ENCODE peak calls at places on chromosome 7, in nine cellular contexts. One of them, this sample, is unnamed.
A peak's percentile ranks its signal among the peaks of the same experiment; 100 is the strongest.

GRCh38 chr7:86951895-86952294 is 107.6 kb downstream of the ELAPOR2 start:
- DNase-seq in effector memory CD4-positive, alpha-beta T cell: no peak
- DNase-seq in cardiac muscle cell: no peak
- DNase-seq in natural killer cell: no peak
- DNase-seq in SW 1271: no peak
- DNase-seq in NCI-H345: no peak
- DNase-seq in adrenal gland: no peak
- DNase-seq in spleen: no peak
- DNase-seq in EH: no peak
- DNase-seq in this sample: no peak

GRCh38 chr7:101243786-101244384 is 996 bp downstream of the FIS1 start:
- DNase-seq in effector memory CD4-positive, alpha-beta T cell: no peak
- DNase-seq in cardiac muscle cell: no peak
- DNase-seq in natural killer cell: no peak
- DNase-seq in SW 1271: no peak
- DNase-seq in NCI-H345: no peak
- DNase-seq in adrenal gland: peak; percentile 76
- DNase-seq in spleen: no peak
- DNase-seq in EH: peak; percentile 47
- DNase-seq in this sample: no peak

GRCh38 chr7:19262794-19263193 is 117.6 kb upstream of the FERD3L start:
- DNase-seq in effector memory CD4-positive, alpha-beta T cell: no peak
- DNase-seq in cardiac muscle cell: no peak
- DNase-seq in natural killer cell: no peak
- DNase-seq in SW 1271: no peak
- DNase-seq in NCI-H345: no peak
- DNase-seq in adrenal gland: no peak
- DNase-seq in spleen: no peak
- DNase-seq in EH: no peak
- DNase-seq in this sample: no peak

GRCh38 chr7:47721670-47722069 is 139.8 kb upstream of the TNS3 start:
- DNase-seq in effector memory CD4-positive, alpha-beta T cell: no peak
- DNase-seq in cardiac muscle cell: no peak
- DNase-seq in natural killer cell: no peak
- DNase-seq in SW 1271: no peak
- DNase-seq in NCI-H345: no peak
- DNase-seq in adrenal gland: peak; percentile 37
- DNase-seq in spleen: no peak
- DNase-seq in EH: no peak
- DNase-seq in this sample: no peak

GRCh38 chr7:30933124-30933893 is 21.7 kb downstream of the AQP1 start:
- DNase-seq in effector memory CD4-positive, alpha-beta T cell: no peak
- DNase-seq in cardiac muscle cell: no peak
- DNase-seq in natural killer cell: no peak
- DNase-seq in SW 1271: no peak
- DNase-seq in NCI-H345: peak; percentile 11
- DNase-seq in adrenal gland: peak; percentile 41
- DNase-seq in spleen: peak; percentile 65
- DNase-seq in EH: no peak
- DNase-seq in this sample: no peak

GRCh38 chr7:82210422-82211184 is 233.0 kb downstream of the CACNA2D1 start:
- DNase-seq in effector memory CD4-positive, alpha-beta T cell: no peak
- DNase-seq in cardiac muscle cell: no peak
- DNase-seq in natural killer cell: no peak
- DNase-seq in SW 1271: no peak
- DNase-seq in NCI-H345: no peak
- DNase-seq in adrenal gland: no peak
- DNase-seq in spleen: no peak
- DNase-seq in EH: no peak
- DNase-seq in this sample: no peak

GRCh38 chr7:17140421-17140820 is 158.0 kb upstream of the AHR start:
- DNase-seq in effector memory CD4-positive, alpha-beta T cell: no peak
- DNase-seq in cardiac muscle cell: no peak
- DNase-seq in natural killer cell: no peak
- DNase-seq in SW 1271: no peak
- DNase-seq in NCI-H345: no peak
- DNase-seq in adrenal gland: no peak
- DNase-seq in spleen: no peak
- DNase-seq in EH: no peak
- DNase-seq in this sample: no peak

GRCh38 chr7:26550492-26550891 is 258.8 kb downstream of the SNX10 start:
- DNase-seq in effector memory CD4-positive, alpha-beta T cell: no peak
- DNase-seq in cardiac muscle cell: no peak
- DNase-seq in natural killer cell: no peak
- DNase-seq in SW 1271: no peak
- DNase-seq in NCI-H345: no peak
- DNase-seq in adrenal gland: no peak
- DNase-seq in spleen: no peak
- DNase-seq in EH: no peak
- DNase-seq in this sample: no peak

GRCh38 chr7:2288986-2289611 is 25.1 kb downstream of the SNX8 start:
- DNase-seq in effector memory CD4-positive, alpha-beta T cell: no peak
- DNase-seq in cardiac muscle cell: no peak
- DNase-seq in natural killer cell: no peak
- DNase-seq in SW 1271: no peak
- DNase-seq in NCI-H345: no peak
- DNase-seq in adrenal gland: no peak
- DNase-seq in spleen: no peak
- DNase-seq in EH: no peak
- DNase-seq in this sample: no peak

This sample was measured in glutamatergic neuron.